ENCODE peak calls at places on chromosomes 16 and 17, in nine cellular contexts. H is esophagus squamous epithelium; R is gastrocnemius medialis; I is PC-3; E is pancreas; F is A549; J is IMR-90; Z is right atrium auricular region; Q is CD8-positive, alpha-beta T cell. U is an unnamed sample.

GRCh38 chr16:13158427-13158826 is 257.0 kb downstream of the SHISA9 start:
- DNase-seq in H (no peak), R (no peak), I (no peak), E (no peak), F (peak; percentile 2), J (no peak), Z (no peak), Q (no peak), U (no peak)

GRCh38 chr17:66782866-66783265 is 52.1 kb upstream of the CACNG5 start:
- DNase-seq in H (no peak), R (no peak), I (no peak), E (no peak), F (no peak), J (no peak), Z (no peak), Q (no peak), U (no peak)

GRCh38 chr17:76840884-76841775 is 27.1 kb upstream of the MGAT5B start:
- DNase-seq in H (no peak), R (no peak), I (peak; percentile 25), E (no peak), F (no peak), J (no peak), Z (no peak), Q (no peak), U (no peak)

GRCh38 chr16:24906199-24906808 is 60.5 kb downstream of the SLC5A11 start:
- DNase-seq in H (no peak), R (no peak), I (peak; percentile 41), E (no peak), F (peak; percentile 35), J (peak; percentile 26), Z (no peak), Q (no peak), U (no peak)

GRCh38 chr16:69823831-69824563 is 61.9 kb downstream of the WWP2 start:
- DNase-seq in H (no peak), R (no peak), I (no peak), E (peak; percentile 81), F (no peak), J (no peak), Z (no peak), Q (no peak), U (no peak)

GRCh38 chr17:37610971-37611370 is 1.8 kb upstream of the SYNRG start:
- DNase-seq in H (no peak), R (no peak), I (no peak), E (no peak), F (peak; percentile 46), J (peak; percentile 6), Z (no peak), Q (no peak), U (no peak)

GRCh38 chr17:9211133-9211765 is 189.9 kb downstream of the NTN1 start:
- DNase-seq in H (no peak), R (no peak), I (peak; percentile 5), E (no peak), F (no peak), J (no peak), Z (no peak), Q (no peak), U (peak; percentile 38)

GRCh38 chr16:84916850-84917249 is 94.5 kb downstream of the ZDHHC7 start:
- DNase-seq in H (no peak), R (no peak), I (no peak), E (no peak), F (no peak), J (no peak), Z (no peak), Q (no peak), U (no peak)

GRCh38 chr17:50561796-50562195 is 1.3 kb downstream of the CACNA1G start:
- DNase-seq in H (no peak), R (no peak), I (no peak), E (no peak), F (no peak), J (no peak), Z (no peak), Q (no peak), U (no peak)

GRCh38 chr17:79036609-79037008 is 12.6 kb downstream of the C1QTNF1 start:
- DNase-seq in H (no peak), R (no peak), I (peak; percentile 88), E (no peak), F (peak; percentile 75), J (peak; percentile 94), Z (no peak), Q (no peak), U (no peak)

GRCh38 chr17:77462101-77462500 is 321.3 kb downstream of the SEC14L1 start:
- DNase-seq in H (no peak), R (no peak), I (no peak), E (no peak), F (no peak), J (no peak), Z (no peak), Q (no peak), U (no peak)

GRCh38 chr17:2869604-2870003 is 73.4 kb downstream of the RAP1GAP2 start:
- DNase-seq in H (no peak), R (no peak), I (no peak), E (peak; percentile 83), F (no peak), J (no peak), Z (no peak), Q (no peak), U (no peak)

DNA sequence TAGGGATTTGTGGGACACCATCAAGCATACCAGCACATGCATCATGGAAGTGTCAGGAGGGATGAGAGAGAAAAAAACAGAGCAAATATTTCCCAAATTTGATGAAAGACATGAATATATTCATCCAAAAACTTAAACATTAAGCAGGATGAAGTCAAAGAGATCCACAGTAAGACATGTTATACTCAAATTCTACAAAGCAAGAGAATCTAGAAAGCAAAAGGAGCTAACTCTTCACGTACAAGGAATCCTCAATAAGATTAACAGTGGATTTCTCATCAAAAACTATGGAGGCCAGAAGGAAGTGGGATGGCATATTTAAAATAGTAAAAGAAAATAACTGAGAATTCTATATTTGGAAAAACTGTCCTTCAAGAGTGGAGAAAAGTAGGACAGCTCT is 374.8 kb downstream of the ZFHX3 start:
- DNase-seq in H (no peak), R (no peak), I (no peak), E (no peak), F (peak; percentile 24), J (peak; percentile 4), Z (no peak), Q (no peak), U (no peak)
- H3K4me3 ChIP-seq in H (no peak overlapping the region), R (no peak overlapping the region), I (no peak overlapping the region), E (no peak overlapping the region), F (no peak overlapping the region), J (no peak overlapping the region), Z (no peak overlapping the region), Q (no peak overlapping the region), U (no peak overlapping the region)

GRCh38 chr17:81563861-81564586 is 11.9 kb upstream of the FAAP100 start:
- DNase-seq in H (no peak), R (no peak), I (no peak), E (no peak), F (peak; percentile 76), J (peak; percentile 64), Z (no peak), Q (no peak), U (no peak)
- H3K4me1 ChIP-seq in H (peaks cover 12% of the 10 kb centered on the region), R (peaks cover 18% of the 10 kb centered on the region), I (peaks cover 40% of the 10 kb centered on the region), E (peaks cover 26% of the 10 kb centered on the region), F (peaks cover 92% of the 10 kb centered on the region), J (peaks cover 32% of the 10 kb centered on the region), Z (no peaks in the 10 kb centered on the region), Q (no peaks in the 10 kb centered on the region), U (peaks cover 26% of the 10 kb centered on the region)

DNA sequence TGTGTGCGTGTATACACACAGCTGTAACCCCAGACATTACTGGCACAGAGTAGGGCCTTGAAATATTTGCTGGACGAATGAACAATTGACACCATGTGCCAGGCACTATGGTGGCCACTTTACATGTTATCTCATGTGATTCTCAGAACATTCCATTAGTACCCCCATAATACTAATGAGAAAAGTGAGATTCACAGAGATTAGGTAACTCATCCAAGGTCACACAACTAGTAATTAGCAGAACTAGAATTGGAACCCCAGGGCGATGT is 2.0 kb upstream of the MATCAP1 start:
- DNase-seq in H (no peak), R (no peak), I (no peak), E (no peak), F (no peak), J (no peak), Z (no peak), Q (no peak), U (no peak)
- H3K4me3 ChIP-seq in H (no peak overlapping the region), R (no peak overlapping the region), I (peak overlapping the region; percentile 79), E (no peak overlapping the region), F (no peak overlapping the region), J (no peak overlapping the region), Z (no peak overlapping the region), Q (no peak overlapping the region), U (peak overlapping the region; percentile 81)

DNA sequence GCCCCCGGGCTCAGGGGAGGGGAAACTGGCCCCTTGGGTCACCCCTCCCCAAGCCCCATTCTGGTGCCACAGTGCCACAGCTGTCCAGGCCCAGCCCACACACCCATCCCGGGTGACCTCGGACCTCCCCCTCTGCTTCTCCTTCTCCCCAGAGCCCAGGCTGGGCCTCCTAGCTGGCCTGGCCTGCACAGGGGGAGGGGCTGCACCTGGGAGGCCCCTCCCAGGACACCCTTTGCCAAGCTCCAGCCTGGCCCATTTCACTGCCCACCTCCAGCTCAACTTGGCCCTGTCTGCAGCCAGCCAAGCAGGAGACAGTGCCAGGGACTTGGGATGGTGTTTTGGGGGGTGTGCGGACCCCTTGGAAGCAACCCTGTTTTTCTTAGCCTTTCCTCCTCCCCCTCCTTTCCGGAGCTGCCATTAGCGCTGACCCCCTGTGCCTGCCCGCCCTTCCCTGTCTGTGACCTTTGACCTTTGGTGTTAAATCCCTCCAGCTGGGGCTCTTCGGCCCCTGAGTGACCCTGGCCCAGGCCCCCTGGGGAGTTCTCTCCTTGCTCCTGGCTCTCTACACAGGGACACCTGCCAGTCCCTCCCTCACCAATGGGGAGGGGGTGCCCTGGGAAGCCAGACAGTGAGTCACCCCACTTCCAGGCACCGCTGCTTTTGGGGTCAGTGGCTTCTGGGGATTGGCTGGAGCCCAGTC is 1.8 kb downstream of the GLIS2 start:
- DNase-seq in H (no peak), R (no peak), I (peak; percentile 11), E (peak; percentile 45), F (peak; percentile 82), J (no peak), Z (no peak), Q (no peak), U (peak; percentile 77)
- H3K4me1 ChIP-seq in H (peaks cover 55% of the 10 kb centered on the region), R (peaks cover 14% of the 10 kb centered on the region), I (peaks cover 10% of the 10 kb centered on the region), E (peaks cover 23% of the 10 kb centered on the region), F (peaks cover 73% of the 10 kb centered on the region), J (peaks cover 22% of the 10 kb centered on the region), Z (no peaks in the 10 kb centered on the region), Q (peaks cover 29% of the 10 kb centered on the region), U (peaks cover 74% of the 10 kb centered on the region)

DNA sequence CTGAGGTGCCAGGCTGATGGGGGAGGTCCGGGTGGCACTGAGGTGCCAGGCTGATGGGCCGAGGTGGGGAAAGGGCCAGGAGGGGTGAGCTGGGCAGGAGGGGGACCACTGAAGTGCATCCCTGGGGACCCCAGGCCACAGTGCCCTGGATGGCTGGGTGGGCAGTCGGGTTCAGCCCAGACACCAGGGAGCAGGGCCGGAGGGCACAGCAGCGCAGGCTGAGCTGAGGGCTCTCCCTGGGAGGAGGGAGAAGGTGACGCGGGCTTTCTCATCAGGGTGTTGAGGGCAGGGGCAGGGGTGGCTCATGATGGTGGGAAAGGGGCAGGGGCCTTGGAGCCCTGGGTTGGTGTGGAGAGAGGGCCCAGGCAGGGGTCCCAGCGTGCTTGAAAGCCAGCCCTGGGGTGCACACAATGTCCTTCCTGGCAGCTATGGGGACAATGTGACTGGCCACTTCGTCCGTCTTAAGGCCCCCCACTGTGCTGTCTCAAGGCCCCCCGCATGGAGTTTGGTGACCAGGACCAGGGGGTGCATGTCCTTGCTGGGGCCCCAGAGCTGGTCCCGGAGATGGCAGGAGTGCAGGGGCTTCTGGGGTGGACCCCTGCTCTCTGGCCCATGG is 16.0 kb downstream of the CD7 start:
- DNase-seq in H (no peak), R (no peak), I (no peak), E (no peak), F (no peak), J (no peak), Z (no peak), Q (no peak), U (no peak)
- H3K4me3 ChIP-seq in H (no peak overlapping the region), R (no peak overlapping the region), I (no peak overlapping the region), E (no peak overlapping the region), F (no peak overlapping the region), J (no peak overlapping the region), Z (no peak overlapping the region), Q (peak overlapping the region; percentile 59), U (no peak overlapping the region)

GRCh38 chr17:38906429-38907172 is 18.8 kb upstream of the LASP1NB start:
- DNase-seq in H (no peak), R (no peak), I (no peak), E (no peak), F (no peak), J (no peak), Z (no peak), Q (no peak), U (no peak)
- H3K4me1 ChIP-seq in H (peaks cover 21% of the 10 kb centered on the region), R (peaks cover 35% of the 10 kb centered on the region), I (no peaks in the 10 kb centered on the region), E (peaks cover 2% of the 10 kb centered on the region), F (peaks cover 22% of the 10 kb centered on the region), J (peaks cover 6% of the 10 kb centered on the region), Z (no peaks in the 10 kb centered on the region), Q (peaks cover 39% of the 10 kb centered on the region), U (peaks cover 93% of the 10 kb centered on the region)